ENCODE peak calls at places on chromosomes 4 and X, in six cellular contexts. A is NCI-H446 treated with DMSO at 0.1 percent for 48 hours; I is HS-5; K is cardiac muscle cell; P is A549; B is CD8-positive, alpha-beta memory T cell. V is an unnamed sample.

GRCh38 chr4:113162089-113162488 is 112.6 kb downstream of the ANK2 start:
- DNase-seq in A (no peak), I (no peak), K (no peak), P (no peak), B (no peak), V (no peak)

GRCh38 chrX:149512225-149512885 is 7.2 kb upstream of the IDS start:
- DNase-seq in A (no peak), I (no peak), K (peak), P (peak), B (peak), V (peak)

GRCh38 chr4:133921280-133922195 is 280.1 kb downstream of the PABPC4L start:
- DNase-seq in A (no peak), I (no peak), K (peak), P (no peak), B (no peak), V (no peak)

GRCh38 chr4:67030636-67031035 is 514.7 kb downstream of the CENPC start:
- DNase-seq in A (no peak), I (no peak), K (no peak), P (no peak), B (no peak), V (no peak)

GRCh38 chrX:36431819-36432218 is 512.3 kb downstream of the CFAP47 start:
- DNase-seq in A (no peak), I (peak), K (no peak), P (peak), B (no peak), V (no peak)

GRCh38 chrX:74449937-74450330 is 28.6 kb downstream of the SLC16A2 start:
- DNase-seq in A (no peak), I (peak), K (no peak), P (no peak), B (no peak), V (no peak)

GRCh38 chr4:120517966-120518365 is 404.6 kb downstream of the PRDM5 start:
- DNase-seq in A (no peak), I (peak), K (no peak), P (peak), B (no peak), V (no peak)

GRCh38 chrX:97790850-97791249 is 907.1 kb downstream of the RPA4 start:
- DNase-seq in A (no peak), I (no peak), K (no peak), P (no peak), B (no peak), V (no peak)

GRCh38 chrX:86263526-86263925 is 115.3 kb downstream of the DACH2 start:
- DNase-seq in A (no peak), I (no peak), K (no peak), P (no peak), B (no peak), V (no peak)

GRCh38 chr4:159828687-159829086 is 725.8 kb downstream of the RAPGEF2 start:
- DNase-seq in A (no peak), I (no peak), K (no peak), P (no peak), B (no peak), V (no peak)

GRCh38 chr4:5773271-5773555 is 62.2 kb downstream of the EVC start:
- DNase-seq in A (no peak), I (no peak), K (no peak), P (no peak), B (no peak), V (no peak)

GRCh38 chr4:155571184-155571944 is 95.3 kb upstream of the GUCY1A1 start:
- DNase-seq in A (peak), I (no peak), K (peak), P (no peak), B (no peak), V (no peak)

GRCh38 chr4:77367638-77368037 is 210.6 kb downstream of the CCNG2 start:
- DNase-seq in A (no peak), I (no peak), K (no peak), P (no peak), B (no peak), V (no peak)

GRCh38 chr4:1294891-1295290 is 5.2 kb downstream of the MAEA start:
- DNase-seq in A (no peak), I (no peak), K (no peak), P (no peak), B (no peak), V (no peak)

GRCh38 chr4:33357121-33357520 is 2637.0 kb downstream of the PCDH7 start:
- DNase-seq in A (peak), I (no peak), K (no peak), P (no peak), B (no peak), V (no peak)

GRCh38 chr4:22485751-22486150 is 30.1 kb downstream of the ADGRA3 start:
- DNase-seq in A (peak), I (no peak), K (no peak), P (no peak), B (no peak), V (no peak)

GRCh38 chrX:155216940-155217450 is 735 bp downstream of the VBP1 start:
- DNase-seq in A (no peak), I (peak), K (peak), P (no peak), B (no peak), V (no peak)

GRCh38 chrX:70096052-70096451 is 33.8 kb downstream of the OTUD6A start:
- DNase-seq in A (no peak), I (no peak), K (peak), P (no peak), B (no peak), V (no peak)

V was measured in HuH-7.5.